ENCODE peak calls at places on chromosomes 16 and 17, in four cellular contexts. H is K562, Y is GM12878, V is WTC11. T is an unnamed sample.

GRCh38 chr16:59478806-59479205 is 744.7 kb upstream of the GOT2 start:
- DNase-seq in H (no peak), Y (no peak), V (no peak), T (no peak)

GRCh38 chr16:53952215-53953208 is 248.6 kb downstream of the FTO start:
- DNase-seq in H (no peak), Y (no peak), V (no peak), T (no peak)

GRCh38 chr17:17538417-17539391 is 42.5 kb upstream of the RASD1 start:
- DNase-seq in H (peak), Y (no peak), V (no peak), T (peak)

GRCh38 chr16:11691771-11692170 is 23.5 kb downstream of the SNN start:
- DNase-seq in H (no peak), Y (no peak), V (no peak), T (no peak)

GRCh38 chr17:20073056-20073979 is 64.2 kb downstream of the SPECC1 start:
- DNase-seq in H (peak), Y (no peak), V (no peak), T (no peak)

GRCh38 chr17:49234509-49235080 is 4.0 kb upstream of the PHOSPHO1 start:
- DNase-seq in H (no peak), Y (no peak), V (no peak), T (no peak)

GRCh38 chr17:11303773-11304394 is 62.9 kb downstream of the SHISA6 start:
- DNase-seq in H (no peak), Y (no peak), V (no peak), T (no peak)

GRCh38 chr17:71809537-71809936 is 311.3 kb upstream of the SOX9 start:
- DNase-seq in H (no peak), Y (no peak), V (no peak), T (no peak)

GRCh38 chr16:51050379-51050710 is 100.7 kb downstream of the SALL1 start:
- DNase-seq in H (no peak), Y (no peak), V (no peak), T (peak)

GRCh38 chr17:81480140-81480917 is 32.3 kb downstream of the ACTG1 start:
- DNase-seq in H (peak), Y (no peak), V (no peak), T (no peak)

GRCh38 chr17:30337393-30337999 is 3.6 kb upstream of the TMIGD1 start:
- DNase-seq in H (no peak), Y (no peak), V (no peak), T (peak)

DNA sequence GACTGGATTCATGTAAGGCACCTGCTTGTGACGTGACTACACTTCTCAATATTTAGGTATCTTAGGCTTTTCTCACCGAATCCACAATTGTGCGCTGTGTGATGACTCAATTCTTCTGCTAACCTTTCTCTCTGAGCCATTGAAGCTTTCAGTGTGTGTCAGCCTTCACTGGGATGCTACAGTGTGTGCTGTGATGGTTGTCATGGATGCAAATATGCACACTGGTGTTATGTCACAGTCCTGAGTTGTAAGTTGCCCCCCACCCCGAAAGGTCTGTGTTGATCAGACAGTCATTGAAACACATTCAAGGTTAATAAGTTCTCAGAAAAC is 5.8 kb downstream of the ATP2C2 start:
- DNase-seq in H (no peak), Y (no peak), V (no peak), T (no peak)
- TF ChIP-seq ATF2 in H (no peak), Y (no peak), V (no peak), T (no peak)

DNA sequence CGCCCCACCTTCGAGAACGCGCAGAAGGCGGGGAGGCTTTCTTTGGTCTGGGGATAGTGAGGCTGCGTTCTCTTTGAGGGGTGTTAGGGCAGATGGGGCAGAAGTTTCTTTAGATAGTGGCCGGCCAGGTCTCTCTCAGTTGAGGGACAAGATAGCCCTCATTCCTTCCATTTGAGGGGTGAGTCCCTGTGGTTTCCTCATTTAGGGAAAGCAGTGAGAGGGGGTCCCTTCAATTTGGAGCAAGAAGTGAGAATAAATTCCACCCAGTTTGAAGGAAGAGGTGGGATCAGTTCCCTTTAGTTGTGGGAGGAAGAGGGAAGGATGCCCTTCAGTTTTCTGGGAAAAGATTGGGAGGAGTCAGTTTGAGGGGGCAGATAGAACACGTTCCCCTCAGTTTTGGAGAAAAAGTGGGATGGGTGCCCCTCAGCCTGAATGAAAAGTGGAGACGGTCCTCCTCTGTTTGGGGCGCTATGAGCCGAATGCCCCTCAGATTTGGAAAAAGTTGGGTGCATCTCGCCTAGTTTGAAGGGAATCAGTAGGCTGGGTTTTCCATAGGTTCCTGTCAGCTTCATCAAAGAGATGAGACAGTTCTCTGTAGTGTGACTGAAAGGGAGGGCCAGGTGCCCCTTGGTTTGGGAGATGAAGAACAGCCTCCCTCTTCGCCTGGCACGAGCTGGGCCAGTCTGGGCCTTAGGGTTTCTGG is 568 bp upstream of the FHOD1 start:
- DNase-seq in H (no peak), Y (no peak), V (no peak), T (no peak)
- TF ChIP-seq ATF2 in H (no peak), Y (no peak), V (no peak), T (peak)

GRCh38 chr16:1706386-1707192 is 594 bp downstream of the MAPK8IP3 start:
- DNase-seq in H (peak), Y (no peak), V (peak), T (no peak)
- TF ChIP-seq ATF2 in H (no peak), Y (no peak), V (no peak), T (no peak)

GRCh38 chr17:40352779-40353394 is 11.7 kb downstream of the GJD3 start:
- DNase-seq in H (peak), Y (no peak), V (no peak), T (peak)
- TF ChIP-seq ATF2 in H (no peak), Y (no peak), V (no peak), T (peak)

DNA sequence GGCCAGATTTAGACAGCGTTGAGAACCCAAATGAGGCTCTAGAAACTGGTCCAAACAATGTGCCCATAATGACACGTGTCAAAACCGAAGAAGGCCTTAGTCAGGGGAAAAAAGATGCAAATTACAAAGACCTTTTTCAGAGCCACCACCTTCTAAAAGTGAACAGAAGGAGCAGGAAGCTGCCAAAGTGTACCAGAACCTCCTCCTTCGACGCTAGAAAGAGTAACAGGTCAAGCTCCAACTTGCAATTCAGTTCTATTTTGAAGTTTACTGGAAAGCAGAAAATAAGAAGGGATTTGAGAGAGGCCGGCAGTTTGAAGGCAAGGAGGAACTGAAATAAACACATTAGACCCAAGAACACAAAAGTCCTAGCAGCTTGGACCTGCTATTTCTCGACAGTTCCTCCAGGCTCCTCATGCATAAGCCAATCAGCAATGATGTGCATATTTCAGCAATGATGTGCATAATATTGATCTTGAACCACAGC is 61.8 kb downstream of the XYLT1 start:
- DNase-seq in H (no peak), Y (peak), V (no peak), T (no peak)
- TF ChIP-seq ATF2 in H (no peak), Y (peak), V (no peak), T (no peak)

GRCh38 chr16:85612801-85613608 is at the start of gene GSE1:
- DNase-seq in H (peak), Y (peak), V (peak), T (peak)
- TF ChIP-seq ATF2 in H (no peak), Y (no peak), V (no peak), T (peak)

GRCh38 chr17:75722076-75722475 is 817 bp downstream of the ITGB4 start:
- DNase-seq in H (no peak), Y (no peak), V (no peak), T (no peak)

GRCh38 chr17:75719732-75720131 is 1.5 kb upstream of the ITGB4 start:
- DNase-seq in H (no peak), Y (no peak), V (no peak), T (no peak)

GRCh38 chr17:75721463-75722011 is 278 bp downstream of the ITGB4 start:
- DNase-seq in H (no peak), Y (no peak), V (no peak), T (no peak)

GRCh38 chr17:75722542-75723095 is 1.4 kb downstream of the ITGB4 start:
- DNase-seq in H (no peak), Y (no peak), V (no peak), T (no peak)

GRCh38 chr17:75720656-75721462 is at the start of gene ITGB4:
- DNase-seq in H (peak), Y (no peak), V (peak), T (peak)
- TF ChIP-seq ATF2 in H (no peak), Y (no peak), V (no peak), T (no peak)

GRCh38 chr16:1723450-1724147 is 17.6 kb downstream of the MAPK8IP3 start:
- DNase-seq in H (peak), Y (no peak), V (peak), T (peak)
- TF ChIP-seq ATF2 in H (no peak), Y (no peak), V (no peak), T (no peak)

GRCh38 chr17:45117848-45118646 is 14.3 kb downstream of the PLCD3 start:
- DNase-seq in H (no peak), Y (no peak), V (no peak), T (no peak)

GRCh38 chr17:45117283-45117682 is 15.0 kb downstream of the PLCD3 start:
- DNase-seq in H (no peak), Y (no peak), V (no peak), T (no peak)

GRCh38 chr17:45115015-45115625 is 17.2 kb downstream of the PLCD3 start:
- DNase-seq in H (no peak), Y (no peak), V (no peak), T (no peak)

GRCh38 chr17:45115871-45116270 is 16.4 kb downstream of the PLCD3 start:
- DNase-seq in H (peak), Y (no peak), V (no peak), T (no peak)

DNA sequence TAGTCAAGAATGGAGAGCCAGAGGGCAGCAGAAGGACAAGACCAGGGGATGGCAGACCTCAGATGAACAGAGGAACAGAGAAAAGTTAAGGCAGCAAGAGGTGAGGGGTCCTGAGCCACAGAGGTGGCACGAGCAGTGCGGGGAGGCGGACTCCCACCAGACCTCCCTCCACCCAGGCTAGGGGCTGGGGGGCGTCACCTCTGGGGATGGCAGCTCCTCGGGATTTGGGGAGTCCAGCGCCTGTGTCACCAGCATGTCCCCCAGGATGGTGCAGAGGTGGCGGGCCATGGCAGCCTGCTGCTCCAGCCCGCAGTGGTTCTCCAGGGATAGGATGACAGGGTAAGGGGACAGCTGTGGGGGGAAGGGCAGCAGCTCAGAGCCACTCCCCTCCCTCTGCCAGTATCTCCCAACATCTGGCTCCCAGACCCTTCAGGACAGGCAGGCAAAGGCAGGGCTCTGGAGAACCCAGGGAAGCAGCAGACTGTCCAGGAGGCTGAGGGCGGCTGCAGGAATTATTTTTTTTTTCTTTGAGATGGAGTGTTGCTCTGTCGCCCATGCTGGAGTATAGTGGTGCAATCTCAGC is 15.8 kb downstream of the PLCD3 start:
- DNase-seq in H (no peak), Y (no peak), V (no peak), T (no peak)
- TF ChIP-seq ATF2 in H (no peak), Y (no peak), V (no peak), T (no peak)